ENCODE peak calls at places on chromosomes 13 and 19, in five cellular contexts. One of them, this sample, is unnamed.

GRCh38 chr19:13692096-13692495 is 72.2 kb upstream of the MRI1 start:
- DNase-seq in GM23338: no peak
- DNase-seq in A549: no peak
- DNase-seq in K562: no peak
- DNase-seq in GM12878: no peak
- DNase-seq in this sample: no peak

GRCh38 chr19:29665215-29665825 is at the start of gene PLEKHF1:
- DNase-seq in GM23338: peak; percentile 89
- DNase-seq in A549: peak; percentile 85
- DNase-seq in K562: peak; percentile 97
- DNase-seq in GM12878: no peak
- DNase-seq in this sample: peak; percentile 58

GRCh38 chr19:17021793-17022590 is 4.6 kb downstream of the CPAMD8 start:
- DNase-seq in GM23338: no peak
- DNase-seq in A549: no peak
- DNase-seq in K562: no peak
- DNase-seq in GM12878: no peak
- DNase-seq in this sample: peak; percentile 11

GRCh38 chr13:59568306-59568705 is 595.4 kb downstream of the DIAPH3 start:
- DNase-seq in GM23338: peak; percentile 10
- DNase-seq in A549: no peak
- DNase-seq in K562: no peak
- DNase-seq in GM12878: no peak
- DNase-seq in this sample: no peak

GRCh38 chr19:46221981-46222610 is 7.4 kb upstream of the IGFL1 start:
- DNase-seq in GM23338: peak; percentile 78
- DNase-seq in A549: peak; percentile 88
- DNase-seq in K562: no peak
- DNase-seq in GM12878: no peak
- DNase-seq in this sample: no peak

GRCh38 chr13:59623516-59623915 is 540.2 kb downstream of the DIAPH3 start:
- DNase-seq in GM23338: peak; percentile 38
- DNase-seq in A549: no peak
- DNase-seq in K562: no peak
- DNase-seq in GM12878: no peak
- DNase-seq in this sample: no peak

GRCh38 chr19:1417145-1417544 is 9.8 kb downstream of the DAZAP1 start:
- DNase-seq in GM23338: no peak
- DNase-seq in A549: no peak
- DNase-seq in K562: no peak
- DNase-seq in GM12878: no peak
- DNase-seq in this sample: no peak

GRCh38 chr19:46728693-46729339 is 11.9 kb upstream of the PRKD2 start:
- DNase-seq in GM23338: peak; percentile 85
- DNase-seq in A549: peak; percentile 72
- DNase-seq in K562: peak; percentile 86
- DNase-seq in GM12878: no peak
- DNase-seq in this sample: peak; percentile 27

DNA sequence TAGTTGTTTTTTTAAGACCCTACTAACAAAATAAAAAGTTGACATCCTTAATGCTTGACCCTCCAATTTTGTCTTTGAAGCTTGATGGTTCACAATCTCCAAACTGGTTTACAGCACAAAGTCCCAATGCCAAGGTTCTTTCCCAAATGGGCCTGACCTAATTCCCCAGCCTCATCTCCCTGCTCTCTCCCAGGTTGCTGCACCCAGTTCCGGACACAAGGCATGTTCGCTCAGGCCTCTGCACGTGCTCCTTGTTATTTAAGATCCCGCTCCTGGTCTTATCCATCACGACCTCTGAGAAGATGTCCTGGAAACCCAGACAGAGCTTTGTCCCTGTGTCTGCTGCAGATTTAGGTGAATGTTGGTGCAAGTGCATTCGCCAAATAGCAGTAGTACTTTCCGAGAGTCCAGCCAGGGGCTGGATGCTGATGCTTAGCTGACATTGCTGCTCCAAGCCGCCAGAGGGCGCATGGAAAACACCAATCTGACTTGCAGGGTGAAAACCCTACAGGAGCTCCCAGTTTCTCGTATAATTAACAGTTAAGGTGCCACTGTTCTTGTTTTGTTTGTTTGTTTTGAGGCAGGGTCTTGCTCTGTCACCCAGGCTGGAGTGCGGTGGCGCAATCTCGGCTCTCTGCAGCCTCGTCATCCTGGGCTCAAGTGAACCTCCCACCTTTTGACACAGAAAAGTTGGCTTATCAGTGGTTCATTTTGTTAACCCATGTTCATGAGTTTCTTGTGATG is 18.5 kb downstream of the LYPD3 start:
- DNase-seq in GM23338: peak; percentile 89
- DNase-seq in A549: peak; percentile 80
- DNase-seq in K562: peak; percentile 78
- DNase-seq in GM12878: no peak
- DNase-seq in this sample: peak; percentile 65
- TF ChIP-seq JUNB in GM23338: no peak
- TF ChIP-seq JUNB in A549: no peak
- TF ChIP-seq JUNB in K562: no peak
- TF ChIP-seq JUNB in GM12878: no peak
- TF ChIP-seq JUNB in this sample: no peak

DNA sequence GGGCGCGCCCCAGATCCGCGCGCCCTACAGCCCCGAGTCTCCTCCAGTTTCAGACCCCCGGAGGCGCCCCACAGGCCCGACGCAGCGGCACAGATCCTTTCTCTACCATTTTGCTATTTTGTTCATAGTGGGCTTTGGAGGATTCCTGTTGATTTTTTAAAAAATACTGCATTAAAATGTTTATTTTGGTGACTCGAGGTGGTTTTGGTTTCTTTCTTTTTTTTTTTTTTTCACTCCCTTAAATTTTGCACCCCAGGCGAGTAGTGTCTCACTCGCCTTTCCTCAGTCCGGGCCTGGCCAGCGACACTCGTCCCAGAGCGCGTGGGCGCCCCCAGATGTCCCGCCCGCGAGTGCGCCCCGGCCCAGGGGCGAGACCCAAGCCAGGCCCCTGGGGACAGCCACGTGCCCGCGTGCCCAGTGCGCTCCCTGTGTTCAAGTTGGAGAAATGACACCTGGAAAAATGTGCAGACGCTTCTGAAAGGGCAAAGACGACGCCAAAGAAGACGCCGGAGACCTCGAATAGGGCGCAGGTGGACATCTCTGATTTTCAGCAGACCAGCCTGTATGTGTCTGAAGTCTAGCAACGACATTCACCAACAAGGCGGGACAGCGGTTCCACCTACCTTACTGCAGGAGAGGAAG is 478 bp upstream of the INSR start:
- DNase-seq in GM23338: peak; percentile 56
- DNase-seq in A549: peak; percentile 76
- DNase-seq in K562: peak; percentile 68
- DNase-seq in GM12878: no peak
- DNase-seq in this sample: peak; percentile 65
- TF ChIP-seq JUNB in GM23338: no peak
- TF ChIP-seq JUNB in A549: no peak
- TF ChIP-seq JUNB in K562: no peak
- TF ChIP-seq JUNB in GM12878: no peak
- TF ChIP-seq JUNB in this sample: no peak

DNA sequence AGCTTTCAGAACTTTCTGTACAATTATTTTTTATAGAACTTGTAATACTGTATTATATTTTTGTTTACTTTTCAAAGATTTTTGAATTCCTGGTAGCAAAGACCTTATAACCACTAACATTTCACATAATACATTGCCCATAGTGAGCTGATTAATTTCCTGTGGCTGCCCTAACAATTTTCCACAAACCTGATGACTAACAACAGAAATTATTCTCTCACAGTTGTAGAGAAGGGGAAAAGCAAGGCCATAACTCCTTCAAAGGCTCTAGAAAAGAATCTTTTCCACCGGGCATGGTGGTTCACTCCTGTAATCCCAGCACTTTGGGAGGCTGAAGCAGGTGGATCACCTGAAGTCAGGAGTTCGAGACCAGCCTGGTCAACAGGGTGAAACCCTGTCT is 19.1 kb downstream of the KLF12 start:
- DNase-seq in GM23338: no peak
- DNase-seq in A549: no peak
- DNase-seq in K562: no peak
- DNase-seq in GM12878: no peak
- DNase-seq in this sample: no peak
- TF ChIP-seq JUNB in GM23338: no peak
- TF ChIP-seq JUNB in A549: no peak
- TF ChIP-seq JUNB in K562: no peak
- TF ChIP-seq JUNB in GM12878: no peak
- TF ChIP-seq JUNB in this sample: no peak

DNA sequence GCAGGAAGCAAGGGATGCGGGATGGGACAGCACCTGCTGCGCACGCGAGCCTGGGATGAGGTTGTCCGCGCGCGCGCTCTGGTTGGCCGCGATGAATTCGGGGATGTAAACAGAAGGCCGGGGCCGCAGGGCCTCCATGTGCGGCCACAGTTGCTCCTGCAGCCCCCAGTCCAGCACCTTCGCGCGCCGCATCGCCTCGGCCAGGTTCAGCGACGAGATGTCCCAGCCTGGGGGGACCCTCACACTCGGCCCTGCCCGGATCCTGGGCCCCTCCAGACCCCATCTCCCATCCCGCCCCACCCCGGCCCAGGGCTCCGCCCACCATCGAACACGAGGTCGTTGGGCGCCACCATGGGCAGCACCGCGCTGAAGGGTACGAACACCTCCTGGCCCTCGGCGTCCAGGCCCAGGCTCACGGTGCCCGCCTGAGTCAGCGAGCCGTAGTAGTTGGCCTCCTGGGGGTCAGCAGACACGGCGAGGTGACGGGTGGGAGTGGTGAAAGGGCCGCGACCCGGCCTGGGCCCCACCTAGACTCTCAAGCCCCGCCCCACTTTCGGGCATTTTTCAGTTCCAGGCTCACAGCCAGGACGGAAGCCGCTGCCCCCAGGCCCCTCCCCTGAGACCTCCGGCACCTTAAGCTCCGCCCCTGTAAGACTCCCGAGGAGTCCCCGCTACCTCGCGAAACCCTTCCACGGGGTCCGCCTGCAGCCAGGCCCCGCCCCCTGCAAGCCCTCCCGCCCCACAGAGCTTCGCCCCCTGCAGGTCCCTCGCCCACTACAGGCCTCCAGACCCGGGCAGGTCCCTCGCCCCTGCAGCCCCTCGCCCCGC is 1.1 kb downstream of the ISYNA1 start:
- DNase-seq in GM23338: peak; percentile 96
- DNase-seq in A549: peak; percentile 91
- DNase-seq in K562: peak; percentile 83
- DNase-seq in GM12878: no peak
- DNase-seq in this sample: peak; percentile 57
- TF ChIP-seq JUNB in GM23338: no peak
- TF ChIP-seq JUNB in A549: no peak
- TF ChIP-seq JUNB in K562: no peak
- TF ChIP-seq JUNB in GM12878: no peak
- TF ChIP-seq JUNB in this sample: no peak

GRCh38 chr13:31441804-31442487 is 242.2 kb downstream of the B3GLCT start:
- DNase-seq in GM23338: no peak
- DNase-seq in A549: no peak
- DNase-seq in K562: no peak
- DNase-seq in GM12878: no peak
- DNase-seq in this sample: no peak

GRCh38 chr13:31440132-31440531 is 240.4 kb downstream of the B3GLCT start:
- DNase-seq in GM23338: no peak
- DNase-seq in A549: no peak
- DNase-seq in K562: no peak
- DNase-seq in GM12878: no peak
- DNase-seq in this sample: no peak

GRCh38 chr13:31444266-31444862 is 244.6 kb downstream of the B3GLCT start:
- DNase-seq in GM23338: no peak
- DNase-seq in A549: no peak
- DNase-seq in K562: no peak
- DNase-seq in GM12878: no peak
- DNase-seq in this sample: no peak

GRCh38 chr13:31437975-31438374 is 238.2 kb downstream of the B3GLCT start:
- DNase-seq in GM23338: no peak
- DNase-seq in A549: no peak
- DNase-seq in K562: no peak
- DNase-seq in GM12878: peak; percentile 13
- DNase-seq in this sample: no peak

GRCh38 chr13:31442605-31443004 is 242.8 kb downstream of the B3GLCT start:
- DNase-seq in GM23338: no peak
- DNase-seq in A549: no peak
- DNase-seq in K562: no peak
- DNase-seq in GM12878: no peak
- DNase-seq in this sample: no peak
- TF ChIP-seq JUNB in GM23338: no peak
- TF ChIP-seq JUNB in A549: no peak
- TF ChIP-seq JUNB in K562: no peak
- TF ChIP-seq JUNB in GM12878: no peak
- TF ChIP-seq JUNB in this sample: no peak